ENCODE peak calls at places on chromosomes 7 and 10, in five cellular contexts. Z, U, C, R and B are unnamed samples.

GRCh38 chr10:18607979-18608378 is 43.4 kb downstream of the NSUN6 start:
- DNase-seq in R (no peak), Z (no peak), U (no peak), C (no peak), B (no peak)

GRCh38 chr10:61835069-61835908 is 66.2 kb upstream of the ARID5B start:
- DNase-seq in Z (no peak), R (peak), U (peak), C (no peak), B (no peak)

GRCh38 chr10:93873427-93874115 is 20.2 kb upstream of the SLC35G1 start:
- DNase-seq in R (peak), C (no peak), Z (no peak), U (no peak), B (no peak)

GRCh38 chr10:3043512-3044368 is 23.6 kb upstream of the PFKP start:
- DNase-seq in C (peak), U (peak), R (peak), Z (no peak), B (peak)

GRCh38 chr10:71512213-71512745 is 115.6 kb downstream of the CDH23 start:
- DNase-seq in Z (peak), U (no peak), C (no peak), R (no peak), B (no peak)

GRCh38 chr7:38321515-38321944 is 48.1 kb upstream of the TARP start:
- DNase-seq in R (peak), C (no peak), U (no peak), Z (no peak), B (no peak)

GRCh38 chr10:89632824-89633223 is 12.2 kb downstream of the PANK1 start:
- DNase-seq in Z (no peak), C (no peak), U (no peak), R (no peak), B (no peak)

GRCh38 chr10:75187961-75188426 is 22.6 kb upstream of the VDAC2 start:
- DNase-seq in C (peak), U (peak), R (peak), Z (no peak), B (no peak)

GRCh38 chr10:125815764-125816163 is 7.3 kb downstream of the UROS start:
- DNase-seq in Z (no peak), U (no peak), R (no peak), C (no peak), B (no peak)

GRCh38 chr10:107067843-107068242 is 96.7 kb downstream of the SORCS1 start:
- DNase-seq in Z (no peak), C (no peak), U (no peak), R (no peak), B (no peak)

GRCh38 chr10:102435529-102436233 is 3.3 kb upstream of the CUEDC2 start:
- DNase-seq in Z (peak), U (no peak), C (peak), R (no peak), B (no peak)

GRCh38 chr10:102434251-102434913 is 2.0 kb upstream of the CUEDC2 start:
- DNase-seq in C (peak), Z (no peak), U (no peak), R (peak), B (no peak)

GRCh38 chr10:102437515-102437914 is 5.1 kb upstream of the CUEDC2 start:
- DNase-seq in C (no peak), U (no peak), Z (no peak), R (no peak), B (no peak)

GRCh38 chr10:102435098-102435497 is 2.7 kb upstream of the CUEDC2 start:
- DNase-seq in R (no peak), U (no peak), Z (no peak), C (no peak), B (no peak)

DNA sequence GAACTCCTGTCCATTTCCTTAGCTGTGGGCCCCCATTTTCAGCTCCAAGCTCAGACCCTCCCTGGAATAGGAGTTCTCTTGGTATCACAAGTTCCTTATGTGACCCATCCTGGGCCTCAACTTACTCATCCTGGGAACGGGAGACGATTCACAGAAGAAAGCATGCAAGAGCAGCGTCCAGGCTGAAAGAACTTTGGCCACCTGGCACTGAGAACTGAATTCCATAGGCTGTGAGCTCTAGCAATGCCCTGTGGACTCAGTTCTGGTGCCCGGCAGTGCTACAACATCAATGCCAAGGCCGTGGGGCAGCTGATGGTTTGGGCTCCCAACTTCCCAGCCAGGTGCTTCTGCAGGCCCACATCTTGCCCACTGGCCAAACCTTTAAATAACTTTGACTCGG is 3.9 kb upstream of the CUEDC2 start:
- DNase-seq in Z (no peak), R (no peak), C (no peak), U (no peak), B (peak)
- H3K4me3 ChIP-seq in Z (peak), R (peak), C (no peak), U (no peak), B (peak)

GRCh38 chr10:6050801-6051445 is 11.2 kb downstream of the IL2RA start:
- DNase-seq in C (peak), Z (peak), R (peak), U (peak), B (peak)
- H3K4me3 ChIP-seq in C (no peak), Z (peak), R (peak), U (peak), B (peak)

GRCh38 chr10:25682203-25682950 is 251.7 kb upstream of the MYO3A start:
- DNase-seq in U (no peak), Z (no peak), R (peak), C (no peak), B (no peak)
- H3K4me3 ChIP-seq in U (no peak), Z (no peak), R (no peak), C (no peak), B (no peak)

DNA sequence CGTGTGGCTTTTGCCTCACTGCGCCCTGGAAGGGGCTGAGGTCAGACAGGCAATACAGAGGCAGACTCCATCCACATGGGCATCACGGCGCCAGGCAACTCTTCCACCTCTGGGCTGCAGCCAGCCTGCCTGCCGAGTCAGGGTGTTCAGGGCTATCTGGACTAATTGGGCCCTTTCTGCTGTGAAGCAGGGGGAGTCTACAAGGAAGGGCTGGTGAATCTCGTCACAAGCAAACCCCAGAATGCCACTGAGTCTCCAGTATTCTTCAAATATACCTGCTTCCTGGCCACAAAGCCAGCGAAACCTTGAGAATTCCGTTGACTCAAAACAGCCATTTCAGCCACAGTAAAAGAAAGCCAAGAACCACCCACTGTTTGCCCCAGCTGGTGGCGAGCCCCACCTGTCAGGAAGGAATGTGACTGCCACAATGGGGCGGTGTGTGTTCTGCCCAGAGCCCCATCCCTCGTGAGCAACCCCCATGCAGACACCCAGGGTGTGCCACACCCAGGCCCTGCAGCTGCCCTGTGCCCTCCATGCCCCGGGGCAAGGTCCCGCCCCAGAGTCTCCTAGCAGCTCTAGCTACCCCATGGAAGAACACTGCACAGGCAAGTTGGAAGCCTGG is 117.3 kb downstream of the FAM53B start:
- DNase-seq in U (peak), R (no peak), C (peak), Z (no peak), B (no peak)
- H3K4me3 ChIP-seq in U (no peak), R (no peak), C (no peak), Z (no peak), B (no peak)